ENCODE peak calls at places on chromosomes 12 and 14, in ten cellular contexts. L is substantia nigra, E is SHP77 treated with DMSO at 0.1 percent for 48 hours, A is endothelial cell of umbilical vein, P is NCI-H510A treated with DMSO at 0.1 percent for 48 hours, D is left cardiac atrium, N is dorsolateral prefrontal cortex, K is GM18507, M is T-cell, B is GM03348. C is an unnamed sample.

GRCh38 chr12:20376984-20377383 is 8.6 kb downstream of the PDE3A start:
- DNase-seq in L (no peak), E (no peak), A (peak), P (no peak), D (no peak), N (no peak), K (no peak), M (no peak), B (no peak), C (no peak)

GRCh38 chr12:28108599-28108998 is 81.7 kb upstream of the CCDC91 start:
- DNase-seq in L (no peak), E (no peak), A (no peak), P (no peak), D (no peak), N (no peak), K (no peak), M (no peak), B (no peak), C (no peak)

GRCh38 chr12:123516221-123516780 is 17.2 kb downstream of the RILPL1 start:
- DNase-seq in L (no peak), E (no peak), A (no peak), P (no peak), D (no peak), N (no peak), K (no peak), M (no peak), B (no peak), C (no peak)

GRCh38 chr12:112927925-112928324 is 10.3 kb upstream of the OAS3 start:
- DNase-seq in L (no peak), E (no peak), A (no peak), P (no peak), D (no peak), N (no peak), K (no peak), M (no peak), B (no peak), C (no peak)

GRCh38 chr12:111428728-111429175 is 23.0 kb downstream of the SH2B3 start:
- DNase-seq in L (no peak), E (no peak), A (peak), P (no peak), D (peak), N (no peak), K (no peak), M (no peak), B (no peak), C (peak)

GRCh38 chr12:30970559-30971202 is 44.1 kb downstream of the TSPAN11 start:
- DNase-seq in L (no peak), E (no peak), A (peak), P (no peak), D (peak), N (no peak), K (no peak), M (no peak), B (no peak), C (no peak)

GRCh38 chr12:108728820-108729611 is 2.3 kb downstream of the CORO1C start:
- DNase-seq in L (no peak), E (no peak), A (peak), P (no peak), D (no peak), N (no peak), K (no peak), M (no peak), B (no peak), C (no peak)

GRCh38 chr14:73741386-73741875 is 27.2 kb upstream of the PNMA1 start:
- DNase-seq in L (no peak), E (no peak), A (peak), P (peak), D (peak), N (peak), K (no peak), M (no peak), B (peak), C (no peak)

GRCh38 chr12:83161451-83161850 is 474.7 kb downstream of the TMTC2 start:
- DNase-seq in L (no peak), E (no peak), A (no peak), P (no peak), D (no peak), N (no peak), K (no peak), M (no peak), B (peak), C (no peak)

GRCh38 chr12:56154246-56154771 is 1.9 kb downstream of the MYL6B start:
- DNase-seq in L (no peak), E (no peak), A (no peak), P (no peak), D (no peak), N (no peak), K (no peak), M (no peak), B (no peak), C (no peak)

GRCh38 chr14:95712398-95712797 is 1.5 kb downstream of the TCL1A start:
- DNase-seq in L (no peak), E (no peak), A (no peak), P (no peak), D (no peak), N (no peak), K (no peak), M (no peak), B (no peak), C (no peak)

GRCh38 chr12:31117203-31118011 is 43.7 kb downstream of the DDX11 start:
- DNase-seq in L (no peak), E (no peak), A (peak), P (peak), D (peak), N (no peak), K (no peak), M (peak), B (peak), C (no peak)

GRCh38 chr14:75458305-75458704 is 30.5 kb downstream of the JDP2 start:
- DNase-seq in L (no peak), E (no peak), A (no peak), P (no peak), D (no peak), N (no peak), K (no peak), M (no peak), B (no peak), C (no peak)

GRCh38 chr14:85711620-85712019 is 181.7 kb downstream of the FLRT2 start:
- DNase-seq in L (no peak), E (no peak), A (no peak), P (no peak), D (no peak), N (no peak), K (no peak), M (no peak), B (no peak), C (no peak)

GRCh38 chr14:85217412-85217811 is 312.5 kb upstream of the FLRT2 start:
- DNase-seq in L (no peak), E (no peak), A (no peak), P (no peak), D (no peak), N (no peak), K (no peak), M (no peak), B (no peak), C (no peak)

GRCh38 chr14:91554535-91555332 is 44.6 kb upstream of the PPP4R3A start:
- DNase-seq in L (no peak), E (no peak), A (no peak), P (no peak), D (no peak), N (no peak), K (no peak), M (no peak), B (no peak), C (no peak)

GRCh38 chr12:130589391-130590317 is 126.4 kb downstream of the RIMBP2 start:
- DNase-seq in L (no peak), E (no peak), A (no peak), P (no peak), D (no peak), N (no peak), K (no peak), M (no peak), B (no peak), C (no peak)

GRCh38 chr14:93965287-93965821 is 11.0 kb downstream of the ASB2 start:
- DNase-seq in L (no peak), E (no peak), A (no peak), P (no peak), D (no peak), N (no peak), K (no peak), M (no peak), B (peak), C (no peak)

GRCh38 chr12:78853231-78853630 is 11.3 kb upstream of the SYT1 start:
- DNase-seq in L (no peak), E (no peak), A (no peak), P (no peak), D (no peak), N (no peak), K (no peak), M (no peak), B (no peak), C (no peak)

GRCh38 chr12:97960741-97961608 is 498.4 kb downstream of the RMST start:
- DNase-seq in L (no peak), E (no peak), A (peak), P (peak), D (no peak), N (no peak), K (no peak), M (no peak), B (peak), C (no peak)

GRCh38 chr12:116426391-116427136 is 132.6 kb upstream of the MAP1LC3B2 start:
- DNase-seq in L (no peak), E (no peak), A (peak), P (no peak), D (peak), N (no peak), K (no peak), M (no peak), B (peak), C (no peak)

GRCh38 chr12:57090456-57090855 is 1.5 kb downstream of the NAB2 start:
- DNase-seq in L (no peak), E (no peak), A (no peak), P (no peak), D (no peak), N (no peak), K (no peak), M (no peak), B (no peak), C (no peak)

GRCh38 chr12:129363041-129363440 is 509.8 kb downstream of the GLT1D1 start:
- DNase-seq in L (no peak), E (no peak), A (no peak), P (no peak), D (no peak), N (no peak), K (no peak), M (no peak), B (no peak), C (no peak)

GRCh38 chr14:36976571-36977023 is 195.8 kb downstream of the SLC25A21 start:
- DNase-seq in L (no peak), E (peak), A (no peak), P (peak), D (no peak), N (no peak), K (no peak), M (no peak), B (peak), C (no peak)

GRCh38 chr14:69299286-69300035 is 39.5 kb downstream of the GALNT16 start:
- DNase-seq in L (no peak), E (no peak), A (no peak), P (no peak), D (no peak), N (no peak), K (no peak), M (no peak), B (no peak), C (no peak)

GRCh38 chr12:28034271-28034670 is 61.7 kb upstream of the PTHLH start:
- DNase-seq in L (no peak), E (no peak), A (no peak), P (peak), D (no peak), N (no peak), K (no peak), M (no peak), B (no peak), C (no peak)

GRCh38 chr14:79587194-79587593 is 624.1 kb downstream of the DIO2 start:
- DNase-seq in L (no peak), E (no peak), A (peak), P (no peak), D (no peak), N (no peak), K (no peak), M (no peak), B (no peak), C (no peak)

GRCh38 chr12:124390442-124391116 is 95.7 kb downstream of the RFLNA start:
- DNase-seq in L (no peak), E (no peak), A (peak), P (no peak), D (peak), N (no peak), K (peak), M (no peak), B (peak), C (peak)

GRCh38 chr12:91040356-91040755 is 17.5 kb downstream of the KERA start:
- DNase-seq in L (no peak), E (no peak), A (no peak), P (no peak), D (no peak), N (no peak), K (no peak), M (no peak), B (peak), C (no peak)

C was measured in C1 segment of cervical spinal cord.